ENCODE peak calls at places on chromosome 13, in six cellular contexts. One of them, this sample, is unnamed. For H3K36me3, the result is how much of the 10 kb centered on the place peaks cover.

GRCh38 chr13:106187092-106187491 is 348.4 kb downstream of the EFNB2 start:
- DNase-seq in fibroblast of lung: peak
- DNase-seq in neural progenitor cell: no peak
- DNase-seq in astrocyte: peak
- DNase-seq in HCT116: no peak
- DNase-seq in hepatocyte: no peak
- DNase-seq in this sample: no peak

GRCh38 chr13:45482571-45483173 is 17.9 kb downstream of the COG3 start:
- DNase-seq in fibroblast of lung: peak
- DNase-seq in neural progenitor cell: no peak
- DNase-seq in astrocyte: peak
- DNase-seq in HCT116: no peak
- DNase-seq in hepatocyte: no peak
- DNase-seq in this sample: peak

GRCh38 chr13:20291675-20292074 is 59.6 kb upstream of the GJB6 start:
- DNase-seq in fibroblast of lung: no peak
- DNase-seq in neural progenitor cell: no peak
- DNase-seq in astrocyte: no peak
- DNase-seq in HCT116: no peak
- DNase-seq in hepatocyte: no peak
- DNase-seq in this sample: no peak

GRCh38 chr13:108897955-108898354 is 268.5 kb downstream of the MYO16 start:
- DNase-seq in fibroblast of lung: no peak
- DNase-seq in neural progenitor cell: no peak
- DNase-seq in astrocyte: no peak
- DNase-seq in HCT116: no peak
- DNase-seq in hepatocyte: no peak
- DNase-seq in this sample: no peak

GRCh38 chr13:99905224-99905623 is 66.3 kb downstream of the ZIC5 start:
- DNase-seq in fibroblast of lung: no peak
- DNase-seq in neural progenitor cell: no peak
- DNase-seq in astrocyte: no peak
- DNase-seq in HCT116: no peak
- DNase-seq in hepatocyte: no peak
- DNase-seq in this sample: no peak

GRCh38 chr13:34087791-34088190 is 269.8 kb downstream of the RFC3 start:
- DNase-seq in fibroblast of lung: no peak
- DNase-seq in neural progenitor cell: no peak
- DNase-seq in astrocyte: no peak
- DNase-seq in HCT116: no peak
- DNase-seq in hepatocyte: no peak
- DNase-seq in this sample: no peak

GRCh38 chr13:58085819-58086218 is 454.3 kb downstream of the PCDH17 start:
- DNase-seq in fibroblast of lung: peak
- DNase-seq in neural progenitor cell: no peak
- DNase-seq in astrocyte: peak
- DNase-seq in HCT116: no peak
- DNase-seq in hepatocyte: no peak
- DNase-seq in this sample: no peak

GRCh38 chr13:102049853-102050252 is 352.0 kb downstream of the FGF14 start:
- DNase-seq in fibroblast of lung: no peak
- DNase-seq in neural progenitor cell: no peak
- DNase-seq in astrocyte: no peak
- DNase-seq in HCT116: no peak
- DNase-seq in hepatocyte: no peak
- DNase-seq in this sample: no peak

GRCh38 chr13:37207646-37208045 is 102.2 kb upstream of the CSNK1A1L start:
- DNase-seq in fibroblast of lung: peak
- DNase-seq in neural progenitor cell: no peak
- DNase-seq in astrocyte: peak
- DNase-seq in HCT116: no peak
- DNase-seq in hepatocyte: no peak
- DNase-seq in this sample: no peak

GRCh38 chr13:79447141-79447540 is 33.8 kb upstream of the NDFIP2 start:
- DNase-seq in fibroblast of lung: no peak
- DNase-seq in neural progenitor cell: peak
- DNase-seq in astrocyte: no peak
- DNase-seq in HCT116: no peak
- DNase-seq in hepatocyte: no peak
- DNase-seq in this sample: no peak

GRCh38 chr13:108525867-108526266 is 103.5 kb upstream of the MYO16 start:
- DNase-seq in fibroblast of lung: no peak
- DNase-seq in neural progenitor cell: no peak
- DNase-seq in astrocyte: no peak
- DNase-seq in HCT116: no peak
- DNase-seq in hepatocyte: no peak
- DNase-seq in this sample: no peak

GRCh38 chr13:46679369-46680180 is 117.4 kb downstream of the ESD start:
- DNase-seq in fibroblast of lung: peak
- DNase-seq in neural progenitor cell: peak
- DNase-seq in astrocyte: no peak
- DNase-seq in HCT116: no peak
- DNase-seq in hepatocyte: peak
- DNase-seq in this sample: peak

GRCh38 chr13:112014857-112015256 is 52.1 kb upstream of the SOX1 start:
- DNase-seq in fibroblast of lung: no peak
- DNase-seq in neural progenitor cell: no peak
- DNase-seq in astrocyte: no peak
- DNase-seq in HCT116: no peak
- DNase-seq in hepatocyte: no peak
- DNase-seq in this sample: no peak

GRCh38 chr13:73556902-73557301 is 498.1 kb downstream of the KLF5 start:
- DNase-seq in fibroblast of lung: peak
- DNase-seq in neural progenitor cell: no peak
- DNase-seq in astrocyte: peak
- DNase-seq in HCT116: no peak
- DNase-seq in hepatocyte: peak
- DNase-seq in this sample: no peak

GRCh38 chr13:42864952-42865634 is 83.7 kb downstream of the FAM216B start:
- DNase-seq in fibroblast of lung: no peak
- DNase-seq in neural progenitor cell: no peak
- DNase-seq in astrocyte: no peak
- DNase-seq in HCT116: no peak
- DNase-seq in hepatocyte: no peak
- DNase-seq in this sample: no peak

GRCh38 chr13:45337395-45337794 is 3.6 kb downstream of the TPT1 start:
- DNase-seq in fibroblast of lung: no peak
- DNase-seq in neural progenitor cell: no peak
- DNase-seq in astrocyte: no peak
- DNase-seq in HCT116: no peak
- DNase-seq in hepatocyte: no peak
- DNase-seq in this sample: no peak

GRCh38 chr13:49220856-49221614 is 897 bp downstream of the MLNR start:
- DNase-seq in fibroblast of lung: peak
- DNase-seq in neural progenitor cell: peak
- DNase-seq in astrocyte: no peak
- DNase-seq in HCT116: no peak
- DNase-seq in hepatocyte: no peak
- DNase-seq in this sample: no peak
- TF ChIP-seq EZH2 in fibroblast of lung: peak
- TF ChIP-seq EZH2 in neural progenitor cell: peak
- TF ChIP-seq EZH2 in astrocyte: peak
- TF ChIP-seq EZH2 in HCT116: no peak
- TF ChIP-seq EZH2 in hepatocyte: peak
- TF ChIP-seq EZH2 in this sample: peak

GRCh38 chr13:62243146-62243545 is 827.5 kb upstream of the PCDH20 start:
- DNase-seq in fibroblast of lung: no peak
- DNase-seq in neural progenitor cell: no peak
- DNase-seq in astrocyte: no peak
- DNase-seq in HCT116: no peak
- DNase-seq in hepatocyte: no peak
- DNase-seq in this sample: no peak

GRCh38 chr13:62251734-62252133 is 836.1 kb upstream of the PCDH20 start:
- DNase-seq in fibroblast of lung: no peak
- DNase-seq in neural progenitor cell: no peak
- DNase-seq in astrocyte: no peak
- DNase-seq in HCT116: no peak
- DNase-seq in hepatocyte: no peak
- DNase-seq in this sample: no peak

GRCh38 chr13:62250501-62251175 is 835.0 kb upstream of the PCDH20 start:
- DNase-seq in fibroblast of lung: peak
- DNase-seq in neural progenitor cell: no peak
- DNase-seq in astrocyte: no peak
- DNase-seq in HCT116: no peak
- DNase-seq in hepatocyte: peak
- DNase-seq in this sample: no peak

DNA sequence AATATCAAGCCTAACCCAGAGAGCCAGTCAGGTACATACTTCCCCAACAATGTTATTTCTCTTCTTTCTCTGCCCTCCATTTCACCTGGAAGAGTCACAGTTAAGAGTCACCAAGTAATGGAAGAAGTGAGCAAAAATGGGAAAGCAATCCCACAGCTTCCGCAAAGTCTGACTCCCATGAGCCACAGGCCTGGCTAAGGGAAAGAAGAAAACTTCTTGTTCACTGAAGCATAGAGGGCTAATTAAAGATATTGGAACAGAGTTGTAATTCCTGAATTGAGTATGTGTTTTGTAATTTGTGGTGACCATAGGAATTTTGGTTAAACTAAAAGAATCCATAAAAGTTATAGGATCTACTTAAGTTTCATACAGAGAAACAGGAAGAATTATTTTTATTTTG is 830.9 kb upstream of the PCDH20 start:
- DNase-seq in fibroblast of lung: peak
- DNase-seq in neural progenitor cell: no peak
- DNase-seq in astrocyte: peak
- DNase-seq in HCT116: no peak
- DNase-seq in hepatocyte: no peak
- DNase-seq in this sample: no peak
- H3K36me3 ChIP-seq in fibroblast of lung: under half
- H3K36me3 ChIP-seq in neural progenitor cell: under half
- H3K36me3 ChIP-seq in astrocyte: under half
- H3K36me3 ChIP-seq in HCT116: under half
- H3K36me3 ChIP-seq in hepatocyte: under half
- H3K36me3 ChIP-seq in this sample: under half

GRCh38 chr13:25097426-25097825 is 1.5 kb downstream of the PABPC3 start:
- DNase-seq in fibroblast of lung: no peak
- DNase-seq in neural progenitor cell: no peak
- DNase-seq in astrocyte: no peak
- DNase-seq in HCT116: no peak
- DNase-seq in hepatocyte: no peak
- DNase-seq in this sample: no peak

DNA sequence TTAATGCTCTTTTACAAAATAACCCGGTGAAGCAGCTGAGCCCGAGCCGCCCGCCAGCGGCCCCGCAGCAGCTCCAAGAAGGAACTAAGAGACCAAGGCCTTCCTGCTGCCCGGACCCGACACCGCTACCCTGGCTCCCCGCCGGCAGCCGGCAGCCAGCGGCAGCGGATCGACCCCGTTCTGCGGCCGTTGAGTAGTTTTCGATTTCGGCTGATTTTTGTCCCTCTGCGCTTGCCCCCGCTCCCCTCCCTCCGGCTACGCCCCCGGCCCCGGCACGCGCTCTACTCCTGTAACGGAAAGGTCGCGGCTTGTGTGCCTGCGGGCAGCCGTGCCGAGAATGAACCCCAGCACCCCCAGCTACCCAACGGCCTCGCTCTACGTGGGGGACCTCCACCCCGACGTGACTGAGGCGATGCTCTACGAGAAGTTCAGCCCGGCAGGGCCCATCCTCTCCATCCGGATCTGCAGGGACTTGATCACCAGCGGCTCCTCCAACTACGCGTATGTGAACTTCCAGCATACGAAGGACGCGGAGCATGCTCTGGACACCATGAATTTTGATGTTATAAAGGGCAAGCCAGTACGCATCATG is at the start of gene PABPC3:
- DNase-seq in fibroblast of lung: no peak
- DNase-seq in neural progenitor cell: no peak
- DNase-seq in astrocyte: no peak
- DNase-seq in HCT116: no peak
- DNase-seq in hepatocyte: no peak
- DNase-seq in this sample: no peak
- TF ChIP-seq EZH2 in fibroblast of lung: no peak
- TF ChIP-seq EZH2 in neural progenitor cell: no peak
- TF ChIP-seq EZH2 in astrocyte: no peak
- TF ChIP-seq EZH2 in HCT116: no peak
- TF ChIP-seq EZH2 in hepatocyte: no peak
- TF ChIP-seq EZH2 in this sample: no peak

GRCh38 chr13:71613347-71613746 is 253.7 kb downstream of the DACH1 start:
- DNase-seq in fibroblast of lung: no peak
- DNase-seq in neural progenitor cell: no peak
- DNase-seq in astrocyte: no peak
- DNase-seq in HCT116: no peak
- DNase-seq in hepatocyte: no peak
- DNase-seq in this sample: no peak

GRCh38 chr13:71619096-71619495 is 247.9 kb downstream of the DACH1 start:
- DNase-seq in fibroblast of lung: no peak
- DNase-seq in neural progenitor cell: no peak
- DNase-seq in astrocyte: no peak
- DNase-seq in HCT116: no peak
- DNase-seq in hepatocyte: no peak
- DNase-seq in this sample: no peak

GRCh38 chr13:71621152-71622124 is 245.6 kb downstream of the DACH1 start:
- DNase-seq in fibroblast of lung: no peak
- DNase-seq in neural progenitor cell: no peak
- DNase-seq in astrocyte: no peak
- DNase-seq in HCT116: no peak
- DNase-seq in hepatocyte: no peak
- DNase-seq in this sample: no peak

DNA sequence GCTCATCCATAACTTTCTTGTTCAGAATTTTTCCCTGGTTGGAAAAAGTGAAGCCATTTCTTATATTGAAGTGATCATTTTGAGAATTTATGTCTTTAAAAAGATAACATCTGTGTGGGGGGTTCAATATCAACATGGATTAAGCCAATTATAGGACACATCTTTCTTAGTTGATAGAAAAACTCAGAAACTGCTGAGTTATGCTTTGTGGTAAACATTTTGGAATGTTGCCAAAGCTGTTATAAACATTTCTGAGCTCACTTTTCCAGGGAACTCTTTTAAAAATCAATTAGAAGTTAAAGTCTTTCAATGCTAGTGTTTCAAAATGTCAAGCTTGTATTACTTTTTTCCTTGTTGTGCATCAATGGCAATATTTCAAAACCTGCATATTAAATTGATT is 248.8 kb downstream of the DACH1 start:
- DNase-seq in fibroblast of lung: peak
- DNase-seq in neural progenitor cell: no peak
- DNase-seq in astrocyte: peak
- DNase-seq in HCT116: no peak
- DNase-seq in hepatocyte: no peak
- DNase-seq in this sample: peak
- H3K36me3 ChIP-seq in fibroblast of lung: under half
- H3K36me3 ChIP-seq in neural progenitor cell: under half
- H3K36me3 ChIP-seq in astrocyte: under half
- H3K36me3 ChIP-seq in HCT116: under half
- H3K36me3 ChIP-seq in hepatocyte: under half
- H3K36me3 ChIP-seq in this sample: under half

This sample was measured in A673.